ENCODE peak calls at places on chromosome 7, in six cellular contexts. L is uterus, W is endothelial cell of umbilical vein, B is prostate gland, R is GM23338, M is cardiac muscle cell. S is an unnamed sample.

GRCh38 chr7:151987748-151988529 is 31.7 kb downstream of the GALNTL5 start:
- DNase-seq in L (no peak), W (no peak), B (no peak), R (peak; percentile 48), M (peak; percentile 88), S (peak; percentile 81)

GRCh38 chr7:153193144-153193595 is 433.6 kb downstream of the ACTR3B start:
- DNase-seq in L (peak; percentile 15), W (no peak), B (no peak), R (peak; percentile 71), M (no peak), S (peak; percentile 91)

GRCh38 chr7:1386623-1387220 is 72.5 kb downstream of the MICALL2 start:
- DNase-seq in L (no peak), W (no peak), B (no peak), R (no peak), M (no peak), S (no peak)

GRCh38 chr7:50068850-50069551 is 24.0 kb downstream of the ZPBP start:
- DNase-seq in L (no peak), W (no peak), B (peak; percentile 66), R (peak; percentile 94), M (peak; percentile 58), S (peak; percentile 53)

GRCh38 chr7:68789597-68789996 is 808.7 kb upstream of the AUTS2 start:
- DNase-seq in L (no peak), W (no peak), B (no peak), R (no peak), M (no peak), S (no peak)

GRCh38 chr7:140596751-140597424 is 43.7 kb downstream of the DENND2A start:
- DNase-seq in L (peak; percentile 27), W (no peak), B (no peak), R (no peak), M (peak; percentile 83), S (no peak)

GRCh38 chr7:75638607-75639070 is 100.1 kb downstream of the HIP1 start:
- DNase-seq in L (peak; percentile 42), W (peak; percentile 36), B (peak; percentile 42), R (peak; percentile 76), M (peak; percentile 59), S (peak; percentile 85)

GRCh38 chr7:5699467-5699866 is 82.0 kb downstream of the RNF216 start:
- DNase-seq in L (no peak), W (no peak), B (no peak), R (no peak), M (no peak), S (no peak)

GRCh38 chr7:158802535-158803199 is 26.6 kb downstream of the ESYT2 start:
- DNase-seq in L (no peak), W (no peak), B (no peak), R (no peak), M (peak; percentile 50), S (no peak)

GRCh38 chr7:81070956-81071355 is 152.1 kb upstream of the SEMA3C start:
- DNase-seq in L (no peak), W (no peak), B (no peak), R (no peak), M (no peak), S (no peak)

GRCh38 chr7:106010331-106010730 is 47.3 kb downstream of the CDHR3 start:
- DNase-seq in L (no peak), W (no peak), B (no peak), R (no peak), M (peak; percentile 52), S (no peak)

GRCh38 chr7:16589895-16590294 is 55.7 kb downstream of the ANKMY2 start:
- DNase-seq in L (no peak), W (no peak), B (no peak), R (no peak), M (no peak), S (no peak)

GRCh38 chr7:6536262-6536770 is 14.9 kb downstream of the GRID2IP start:
- DNase-seq in L (no peak), W (no peak), B (no peak), R (peak; percentile 63), M (peak; percentile 5), S (peak; percentile 72)

GRCh38 chr7:128347573-128348147 is 4.0 kb upstream of the RBM28 start:
- DNase-seq in L (no peak), W (peak; percentile 56), B (no peak), R (peak; percentile 74), M (peak; percentile 71), S (peak; percentile 78)

GRCh38 chr7:35253680-35254495 is at the start of gene TBX20:
- DNase-seq in L (no peak), W (peak; percentile 35), B (no peak), R (peak; percentile 82), M (peak; percentile 92), S (peak; percentile 90)

GRCh38 chr7:115499966-115500365 is 530.6 kb downstream of the TFEC start:
- DNase-seq in L (no peak), W (no peak), B (no peak), R (no peak), M (no peak), S (no peak)

GRCh38 chr7:39565538-39565937 is 666 bp upstream of the YAE1 start:
- DNase-seq in L (no peak), W (peak; percentile 9), B (no peak), R (no peak), M (no peak), S (no peak)

GRCh38 chr7:92797693-92798092 is 38.7 kb downstream of the CDK6 start:
- DNase-seq in L (no peak), W (no peak), B (no peak), R (no peak), M (peak; percentile 24), S (no peak)

GRCh38 chr7:5143106-5143505 is 46.9 kb upstream of the WIPI2 start:
- DNase-seq in L (no peak), W (no peak), B (no peak), R (no peak), M (no peak), S (no peak)

GRCh38 chr7:2029936-2030335 is 202.8 kb downstream of the MAD1L1 start:
- DNase-seq in L (no peak), W (no peak), B (no peak), R (no peak), M (no peak), S (no peak)

GRCh38 chr7:140679186-140679585 is 6.4 kb downstream of the ADCK2 start:
- DNase-seq in L (no peak), W (no peak), B (no peak), R (no peak), M (no peak), S (no peak)

GRCh38 chr7:75591467-75591866 is 99.3 kb downstream of the SPDYE5 start:
- DNase-seq in L (no peak), W (no peak), B (no peak), R (no peak), M (no peak), S (no peak)

GRCh38 chr7:138033241-138033640 is 31.4 kb upstream of the CREB3L2 start:
- DNase-seq in L (no peak), W (no peak), B (no peak), R (no peak), M (no peak), S (no peak)

GRCh38 chr7:76062254-76062653 is 14.3 kb downstream of the MDH2 start:
- DNase-seq in L (no peak), W (no peak), B (no peak), R (no peak), M (no peak), S (no peak)

GRCh38 chr7:72805526-72806494 is 22.2 kb downstream of the TYW1B start:
- DNase-seq in L (no peak), W (no peak), B (no peak), R (no peak), M (peak; percentile 66), S (peak; percentile 57)

GRCh38 chr7:105677803-105678583 is 96.7 kb upstream of the EFCAB10 start:
- DNase-seq in L (no peak), W (no peak), B (no peak), R (no peak), M (no peak), S (no peak)

GRCh38 chr7:12674861-12675260 is 12.6 kb upstream of the ARL4A start:
- DNase-seq in L (no peak), W (peak; percentile 50), B (no peak), R (peak; percentile 83), M (peak; percentile 79), S (peak; percentile 70)

GRCh38 chr7:30652132-30652531 is 30.1 kb downstream of the CRHR2 start:
- DNase-seq in L (no peak), W (no peak), B (no peak), R (no peak), M (no peak), S (no peak)

GRCh38 chr7:50217961-50218360 is 86.6 kb upstream of the IKZF1 start:
- DNase-seq in L (no peak), W (no peak), B (no peak), R (no peak), M (no peak), S (peak; percentile 11)

GRCh38 chr7:12054830-12055229 is 156.3 kb upstream of the TMEM106B start:
- DNase-seq in L (no peak), W (no peak), B (no peak), R (no peak), M (no peak), S (no peak)

GRCh38 chr7:114439581-114439980 is 25.0 kb downstream of the FOXP2 start:
- DNase-seq in L (no peak), W (no peak), B (no peak), R (peak; percentile 2), M (no peak), S (no peak)

GRCh38 chr7:20323587-20323986 is 7.1 kb upstream of the ITGB8 start:
- DNase-seq in L (no peak), W (no peak), B (no peak), R (no peak), M (peak; percentile 34), S (no peak)

GRCh38 chr7:35624299-35625186 is 70.4 kb downstream of the HERPUD2 start:
- DNase-seq in L (no peak), W (peak; percentile 49), B (no peak), R (peak; percentile 89), M (peak; percentile 60), S (peak; percentile 85)

GRCh38 chr7:30836991-30837390 is 65.8 kb downstream of the MINDY4 start:
- DNase-seq in L (no peak), W (no peak), B (no peak), R (no peak), M (no peak), S (no peak)

GRCh38 chr7:27764109-27764508 is 24.1 kb downstream of the TAX1BP1 start:
- DNase-seq in L (no peak), W (peak; percentile 46), B (no peak), R (no peak), M (peak; percentile 39), S (no peak)

GRCh38 chr7:18570890-18571478 is 75.4 kb downstream of the HDAC9 start:
- DNase-seq in L (no peak), W (peak; percentile 72), B (peak; percentile 32), R (peak; percentile 44), M (peak; percentile 70), S (no peak)
- TF ChIP-seq CTCF in L (peak; percentile 53), W (peak; percentile 28), B (peak; percentile 71), R (peak; percentile 54), M (peak; percentile 49), S (peak; percentile 72)

GRCh38 chr7:77458786-77459185 is 42.6 kb upstream of the GSAP start:
- DNase-seq in L (no peak), W (no peak), B (no peak), R (no peak), M (peak; percentile 43), S (no peak)
- H3K4me3 ChIP-seq in L (no peak overlapping the region), W (no peak overlapping the region), B (no peak overlapping the region), R (no peak overlapping the region), M (no peak overlapping the region), S (no peak overlapping the region)

GRCh38 chr7:150742286-150742968 is 5.2 kb downstream of the GIMAP5 start:
- DNase-seq in L (no peak), W (no peak), B (no peak), R (no peak), M (no peak), S (no peak)
- H3K27ac ChIP-seq in L (peak overlapping the region; percentile 30), W (no peak overlapping the region), B (no peak overlapping the region), R (no peak overlapping the region), M (no peak overlapping the region), S (no peak overlapping the region)

GRCh38 chr7:17651926-17652385 is 288.3 kb downstream of the SNX13 start:
- DNase-seq in L (peak; percentile 22), W (peak; percentile 37), B (no peak), R (no peak), M (peak; percentile 93), S (no peak)
- TF ChIP-seq CTCF in L (no peak), W (no peak), B (peak; percentile 5), R (no peak), M (peak; percentile 45), S (no peak)